ENCODE peak calls at places on chromosomes 5 and 9, in five cellular contexts. One of them, this sample, is unnamed.
A peak's percentile ranks its signal among the peaks of the same experiment; 100 is the strongest.

GRCh38 chr9:96136992-96137665 is 164.8 kb downstream of the HSD17B3 start:
- DNase-seq in RPMI7951: peak; percentile 38
- DNase-seq in ACHN: no peak
- DNase-seq in MM.1S: peak; percentile 92
- DNase-seq in AG09309: peak; percentile 14
- DNase-seq in this sample: peak; percentile 88

GRCh38 chr9:4034404-4034803 is 265.5 kb downstream of the GLIS3 start:
- DNase-seq in MM.1S: no peak
- DNase-seq in ACHN: no peak
- DNase-seq in RPMI7951: no peak
- DNase-seq in AG09309: no peak
- DNase-seq in this sample: no peak

GRCh38 chr9:97906236-97906831 is 16.0 kb downstream of the TRMO start:
- DNase-seq in RPMI7951: no peak
- DNase-seq in AG09309: no peak
- DNase-seq in MM.1S: no peak
- DNase-seq in ACHN: no peak
- DNase-seq in this sample: no peak

GRCh38 chr9:132014218-132014800 is 65.4 kb downstream of the MED27 start:
- DNase-seq in AG09309: no peak
- DNase-seq in ACHN: no peak
- DNase-seq in MM.1S: no peak
- DNase-seq in RPMI7951: no peak
- DNase-seq in this sample: no peak

GRCh38 chr9:133113928-133114351 is 7.1 kb downstream of the RALGDS start:
- DNase-seq in AG09309: no peak
- DNase-seq in ACHN: no peak
- DNase-seq in MM.1S: no peak
- DNase-seq in RPMI7951: peak; percentile 36
- DNase-seq in this sample: no peak

GRCh38 chr9:88605500-88606172 is 70.7 kb downstream of the NXNL2 start:
- DNase-seq in AG09309: peak; percentile 35
- DNase-seq in MM.1S: no peak
- DNase-seq in RPMI7951: peak; percentile 54
- DNase-seq in ACHN: no peak
- DNase-seq in this sample: no peak

GRCh38 chr9:89483592-89484474 is 14.1 kb downstream of the SEMA4D start:
- DNase-seq in MM.1S: no peak
- DNase-seq in AG09309: no peak
- DNase-seq in ACHN: no peak
- DNase-seq in RPMI7951: no peak
- DNase-seq in this sample: peak; percentile 73

GRCh38 chr9:130341128-130341527 is 75.6 kb downstream of the HMCN2 start:
- DNase-seq in RPMI7951: no peak
- DNase-seq in AG09309: no peak
- DNase-seq in MM.1S: no peak
- DNase-seq in ACHN: no peak
- DNase-seq in this sample: no peak

GRCh38 chr9:135241381-135242380 is 154.2 kb downstream of the OLFM1 start:
- DNase-seq in RPMI7951: no peak
- DNase-seq in MM.1S: no peak
- DNase-seq in ACHN: no peak
- DNase-seq in AG09309: no peak
- DNase-seq in this sample: no peak

GRCh38 chr5:151692312-151692711 is 5.6 kb upstream of the SPARC start:
- DNase-seq in AG09309: no peak
- DNase-seq in ACHN: no peak
- DNase-seq in MM.1S: no peak
- DNase-seq in RPMI7951: peak; percentile 92
- DNase-seq in this sample: no peak

GRCh38 chr5:67816456-67816855 is 399.1 kb upstream of the PIK3R1 start:
- DNase-seq in MM.1S: no peak
- DNase-seq in RPMI7951: no peak
- DNase-seq in AG09309: no peak
- DNase-seq in ACHN: no peak
- DNase-seq in this sample: no peak

GRCh38 chr5:60479542-60479941 is 220.4 kb downstream of the DEPDC1B start:
- DNase-seq in RPMI7951: no peak
- DNase-seq in ACHN: no peak
- DNase-seq in AG09309: no peak
- DNase-seq in MM.1S: no peak
- DNase-seq in this sample: no peak

GRCh38 chr5:134647750-134648424 is 698 bp upstream of the SEC24A start:
- DNase-seq in RPMI7951: peak; percentile 50
- DNase-seq in MM.1S: peak; percentile 55
- DNase-seq in AG09309: peak; percentile 37
- DNase-seq in ACHN: peak; percentile 35
- DNase-seq in this sample: peak; percentile 69

GRCh38 chr5:155529366-155529765 is 515.8 kb downstream of the KIF4B start:
- DNase-seq in MM.1S: no peak
- DNase-seq in RPMI7951: peak; percentile 3
- DNase-seq in AG09309: no peak
- DNase-seq in ACHN: no peak
- DNase-seq in this sample: no peak

GRCh38 chr9:87270241-87271234 is 227.1 kb upstream of the DAPK1 start:
- DNase-seq in RPMI7951: peak; percentile 78
- DNase-seq in MM.1S: peak; percentile 45
- DNase-seq in AG09309: peak; percentile 80
- DNase-seq in ACHN: no peak
- DNase-seq in this sample: no peak

GRCh38 chr9:111034146-111034545 is 4.1 kb downstream of the LPAR1 start:
- DNase-seq in RPMI7951: no peak
- DNase-seq in ACHN: no peak
- DNase-seq in AG09309: no peak
- DNase-seq in MM.1S: no peak
- DNase-seq in this sample: no peak

GRCh38 chr5:172395483-172395882 is 58.8 kb downstream of the SH3PXD2B start:
- DNase-seq in RPMI7951: no peak
- DNase-seq in ACHN: peak; percentile 14
- DNase-seq in MM.1S: no peak
- DNase-seq in AG09309: no peak
- DNase-seq in this sample: no peak